ENCODE peak calls at places on chromosomes 5 and 9, in eight cellular contexts. X is prostate gland, V is ovary, R is heart left ventricle, W is transverse colon, T is stomach, Z is GM12878, A is IMR-90. Y is an unnamed sample. For H3K27me3, the result is how much of the 10 kb centered on the place peaks cover.

GRCh38 chr5:76099756-76100155 is 16.6 kb downstream of the SV2C start:
- DNase-seq in T (no peak), R (no peak), X (no peak), A (no peak), V (no peak), W (no peak), Z (no peak), Y (no peak)

GRCh38 chr5:74631088-74631960 is 9.2 kb downstream of the ENC1 start:
- DNase-seq in R (no peak), X (no peak), Z (peak), A (peak), T (no peak), V (no peak), W (no peak), Y (no peak)

GRCh38 chr5:851076-851475 is 290 bp upstream of the ZDHHC11 start:
- DNase-seq in Z (no peak), W (no peak), A (no peak), V (no peak), R (no peak), X (no peak), T (no peak), Y (peak)

GRCh38 chr9:94630833-94631232 is 8.5 kb downstream of the FBP1 start:
- DNase-seq in X (peak), A (no peak), W (no peak), R (no peak), V (no peak), T (peak), Z (no peak), Y (no peak)

GRCh38 chr5:74543162-74543995 is 97.1 kb downstream of the ENC1 start:
- DNase-seq in R (no peak), W (no peak), Z (no peak), T (no peak), V (no peak), A (peak), X (peak), Y (no peak)

GRCh38 chr9:121026260-121026691 is 23.8 kb downstream of the C5 start:
- DNase-seq in A (no peak), T (no peak), V (no peak), W (no peak), R (no peak), X (no peak), Z (no peak), Y (no peak)

GRCh38 chr5:159310492-159310891 is 19.8 kb downstream of the IL12B start:
- DNase-seq in V (no peak), X (peak), W (peak), Z (no peak), T (peak), R (no peak), A (no peak), Y (peak)

GRCh38 chr5:113663879-113664278 is 150.4 kb downstream of the YTHDC2 start:
- DNase-seq in R (peak), X (no peak), Z (no peak), T (peak), W (peak), V (no peak), A (peak), Y (no peak)

GRCh38 chr5:141882594-141883183 is 4.5 kb upstream of the PCDH1 start:
- DNase-seq in V (no peak), Z (no peak), W (peak), A (no peak), R (no peak), X (no peak), T (no peak), Y (no peak)

GRCh38 chr9:101738566-101739183 is at the start of gene GRIN3A:
- DNase-seq in X (peak), V (peak), Z (no peak), T (no peak), A (no peak), R (peak), W (peak), Y (peak)

GRCh38 chr9:35962126-35962906 is 4.4 kb upstream of the OR2S2 start:
- DNase-seq in R (peak), X (no peak), T (no peak), Z (no peak), V (no peak), W (peak), A (peak), Y (no peak)

GRCh38 chr5:5793560-5793959 is 371.1 kb downstream of the ICE1 start:
- DNase-seq in A (no peak), W (no peak), T (no peak), X (no peak), V (no peak), Z (no peak), R (no peak), Y (no peak)

GRCh38 chr5:107455111-107455544 is 215.6 kb downstream of the EFNA5 start:
- DNase-seq in X (no peak), A (peak), T (no peak), R (no peak), Z (no peak), W (no peak), V (no peak), Y (no peak)

GRCh38 chr9:110327735-110328134 is 9.9 kb downstream of the TXNDC8 start:
- DNase-seq in W (no peak), V (no peak), R (no peak), A (no peak), X (no peak), Z (no peak), T (no peak), Y (no peak)

GRCh38 chr5:171419663-171420428 is 399 bp downstream of the FGF18 start:
- DNase-seq in R (no peak), X (no peak), W (peak), T (peak), V (peak), A (peak), Z (no peak), Y (no peak)

GRCh38 chr5:158261669-158262367 is 402.9 kb upstream of the CLINT1 start:
- DNase-seq in X (no peak), T (no peak), V (no peak), R (no peak), W (no peak), Z (no peak), A (no peak), Y (no peak)

GRCh38 chr5:40172721-40173120 is 507.0 kb upstream of the PTGER4 start:
- DNase-seq in V (no peak), T (no peak), A (no peak), X (no peak), R (no peak), W (no peak), Z (no peak), Y (no peak)

GRCh38 chr5:65821966-65822365 is 100.0 kb downstream of the NLN start:
- DNase-seq in T (no peak), A (no peak), V (no peak), R (no peak), W (no peak), Z (no peak), X (no peak), Y (no peak)

GRCh38 chr9:18437315-18438200 is 36.4 kb upstream of the ADAMTSL1 start:
- DNase-seq in W (no peak), A (peak), T (peak), R (peak), X (no peak), Z (no peak), V (peak), Y (no peak)

DNA sequence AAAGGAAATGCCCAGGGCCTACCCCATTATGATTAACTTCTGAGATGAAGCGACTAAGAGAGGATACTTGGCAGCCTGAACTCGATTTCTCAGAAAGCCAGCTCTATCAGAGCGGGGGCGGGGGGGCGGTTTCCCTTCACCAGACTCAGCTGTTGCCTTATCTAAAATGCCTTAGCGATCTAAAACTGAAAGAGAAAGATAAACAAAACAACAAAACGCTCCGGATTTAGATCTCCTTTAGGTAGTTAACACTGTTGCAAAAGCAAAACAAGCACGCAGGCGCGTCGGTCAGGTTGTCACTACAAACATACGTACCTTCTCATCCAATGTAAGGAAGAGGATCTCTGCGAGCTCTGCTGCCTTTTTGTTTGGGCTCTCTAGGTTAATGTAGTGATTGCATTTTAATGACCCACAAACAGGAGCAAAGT is 1.1 kb downstream of the EPB41L4A start:
- DNase-seq in T (peak), X (peak), A (no peak), R (peak), Z (peak), W (peak), V (peak), Y (peak)
- H3K27me3 ChIP-seq in T (under half), X (under half), A (under half), R (under half), Z (under half), W (under half), V (under half), Y (under half)

GRCh38 chr9:97501177-97501971 is at the start of gene TMOD1:
- DNase-seq in Z (no peak), W (peak), A (peak), T (peak), X (peak), R (peak), V (peak), Y (peak)
- TF ChIP-seq CTCF in Z (peak), W (no peak), A (peak), T (no peak), X (no peak), R (peak), V (no peak), Y (no peak)

DNA sequence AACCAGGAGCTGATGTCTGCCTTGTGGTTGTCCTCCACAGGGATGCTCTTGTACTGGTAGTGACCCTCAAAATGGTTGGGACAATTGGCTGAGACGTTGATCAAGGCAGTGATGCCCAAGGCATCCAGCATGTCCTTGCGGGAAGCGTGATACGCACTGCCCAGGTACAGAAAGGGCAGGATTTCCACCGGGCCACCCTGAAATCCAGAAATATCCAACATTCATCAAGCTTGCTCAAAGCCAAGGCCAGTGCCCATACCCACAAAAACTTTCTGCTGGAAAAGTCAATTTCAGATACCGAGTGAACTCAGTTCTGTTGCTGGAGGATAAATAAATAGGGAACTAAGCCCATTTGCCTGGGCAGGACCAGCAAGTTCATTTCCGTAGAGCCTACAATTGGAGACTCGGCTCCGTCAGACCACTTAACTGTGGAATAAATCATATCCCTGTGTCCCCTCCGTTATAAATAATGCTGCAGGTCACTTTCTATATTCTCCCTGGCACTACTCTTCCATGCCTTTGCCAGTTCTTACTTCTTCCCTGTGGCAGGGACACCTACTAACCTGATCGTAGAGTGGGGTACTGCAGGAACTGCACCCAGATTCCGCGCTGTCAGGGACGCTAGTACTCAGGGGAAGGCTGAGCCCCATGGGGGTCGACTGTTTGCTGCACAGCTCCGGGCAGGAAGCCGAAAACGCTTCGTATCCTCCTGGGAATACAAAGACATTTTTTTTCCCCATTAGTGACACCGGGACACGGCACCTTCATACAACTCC is 1.2 kb downstream of the DUSP1 start:
- DNase-seq in Z (no peak), W (peak), V (peak), X (no peak), R (peak), T (no peak), A (peak), Y (peak)
- TF ChIP-seq POLR2A in Z (no peak), W (peak), V (no peak), X (no peak), R (no peak), T (no peak), A (no peak), Y (peak)

GRCh38 chr5:55220433-55221185 is 6.5 kb downstream of the MCIDAS start:
- DNase-seq in A (no peak), R (no peak), T (peak), Z (no peak), V (no peak), X (no peak), W (peak), Y (peak)

GRCh38 chr5:55218966-55219365 is 8.1 kb downstream of the MCIDAS start:
- DNase-seq in R (no peak), A (no peak), Z (no peak), X (peak), T (peak), V (no peak), W (peak), Y (peak)

GRCh38 chr5:55222061-55222818 is 4.9 kb downstream of the MCIDAS start:
- DNase-seq in A (no peak), W (no peak), Z (no peak), V (no peak), X (no peak), R (no peak), T (no peak), Y (no peak)

GRCh38 chr5:55222819-55223124 is 4.3 kb downstream of the MCIDAS start:
- DNase-seq in X (no peak), V (no peak), Z (no peak), R (no peak), T (no peak), A (no peak), W (no peak), Y (no peak)

GRCh38 chr5:55219770-55220169 is 7.3 kb downstream of the MCIDAS start:
- DNase-seq in W (no peak), A (no peak), T (no peak), R (no peak), V (no peak), X (no peak), Z (no peak), Y (no peak)
- H3K27me3 ChIP-seq in W (half or more), A (half or more), T (under half), R (half or more), V (under half), X (under half), Z (under half), Y (under half)

DNA sequence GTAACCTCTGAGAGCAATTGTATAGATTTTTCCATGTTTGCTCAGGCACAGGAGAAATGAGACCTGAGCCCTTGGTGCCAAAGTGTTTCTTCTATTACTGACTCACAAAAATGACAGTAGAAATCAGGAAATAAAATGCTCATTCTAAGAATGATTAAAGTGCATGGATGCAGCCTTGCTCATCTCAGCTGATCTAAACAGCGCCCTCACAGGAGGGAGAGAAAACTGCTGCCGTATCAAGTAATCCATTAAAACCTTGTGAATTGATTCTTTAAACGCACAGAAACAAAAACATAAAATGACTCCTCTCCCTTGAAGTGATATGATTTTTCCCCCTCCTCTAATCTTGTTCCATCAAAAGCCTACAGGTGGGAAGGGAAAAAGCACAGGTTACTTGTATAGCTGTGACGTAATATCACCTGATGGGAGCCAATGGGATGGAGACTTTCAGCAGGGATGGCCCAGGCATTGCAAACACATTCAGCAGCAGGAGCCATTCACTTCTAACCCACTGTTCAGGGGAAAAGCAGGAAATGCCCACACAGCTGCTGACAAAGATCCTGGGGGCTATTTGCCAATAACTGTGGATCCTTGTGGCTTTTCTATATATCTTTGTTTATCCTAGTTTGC is 76.7 kb downstream of the PLCXD3 start:
- DNase-seq in X (no peak), R (no peak), W (no peak), Z (no peak), V (no peak), A (peak), T (no peak), Y (no peak)
- TF ChIP-seq CTCF in X (no peak), R (peak), W (no peak), Z (peak), V (no peak), A (peak), T (no peak), Y (peak)

GRCh38 chr5:100900142-100900795 is 2.8 kb downstream of the ST8SIA4 start:
- DNase-seq in T (peak), W (peak), R (peak), Z (no peak), V (no peak), A (no peak), X (no peak), Y (no peak)
- TF ChIP-seq POLR2A in T (no peak), W (no peak), R (no peak), Z (peak), V (no peak), A (no peak), X (no peak), Y (no peak)

GRCh38 chr5:77960863-77961396 is 184.8 kb upstream of the TBCA start:
- DNase-seq in X (no peak), A (no peak), W (no peak), Z (no peak), R (no peak), V (no peak), T (no peak), Y (no peak)
- H3K27me3 ChIP-seq in X (under half), A (half or more), W (half or more), Z (under half), R (under half), V (under half), T (under half), Y (under half)

GRCh38 chr5:15992918-15993317 is 186.7 kb downstream of the MARCHF11 start:
- DNase-seq in V (no peak), X (no peak), R (no peak), T (no peak), A (peak), W (no peak), Z (no peak), Y (no peak)

GRCh38 chr5:15991586-15991985 is 188.0 kb downstream of the MARCHF11 start:
- DNase-seq in X (no peak), R (no peak), T (no peak), A (no peak), Z (no peak), V (no peak), W (no peak), Y (no peak)

GRCh38 chr5:15993934-15994333 is 185.7 kb downstream of the MARCHF11 start:
- DNase-seq in R (no peak), W (no peak), T (no peak), Z (no peak), V (no peak), A (peak), X (no peak), Y (no peak)

GRCh38 chr5:15993334-15993733 is 186.3 kb downstream of the MARCHF11 start:
- DNase-seq in A (peak), Z (no peak), X (no peak), T (no peak), R (no peak), W (no peak), V (no peak), Y (no peak)

DNA sequence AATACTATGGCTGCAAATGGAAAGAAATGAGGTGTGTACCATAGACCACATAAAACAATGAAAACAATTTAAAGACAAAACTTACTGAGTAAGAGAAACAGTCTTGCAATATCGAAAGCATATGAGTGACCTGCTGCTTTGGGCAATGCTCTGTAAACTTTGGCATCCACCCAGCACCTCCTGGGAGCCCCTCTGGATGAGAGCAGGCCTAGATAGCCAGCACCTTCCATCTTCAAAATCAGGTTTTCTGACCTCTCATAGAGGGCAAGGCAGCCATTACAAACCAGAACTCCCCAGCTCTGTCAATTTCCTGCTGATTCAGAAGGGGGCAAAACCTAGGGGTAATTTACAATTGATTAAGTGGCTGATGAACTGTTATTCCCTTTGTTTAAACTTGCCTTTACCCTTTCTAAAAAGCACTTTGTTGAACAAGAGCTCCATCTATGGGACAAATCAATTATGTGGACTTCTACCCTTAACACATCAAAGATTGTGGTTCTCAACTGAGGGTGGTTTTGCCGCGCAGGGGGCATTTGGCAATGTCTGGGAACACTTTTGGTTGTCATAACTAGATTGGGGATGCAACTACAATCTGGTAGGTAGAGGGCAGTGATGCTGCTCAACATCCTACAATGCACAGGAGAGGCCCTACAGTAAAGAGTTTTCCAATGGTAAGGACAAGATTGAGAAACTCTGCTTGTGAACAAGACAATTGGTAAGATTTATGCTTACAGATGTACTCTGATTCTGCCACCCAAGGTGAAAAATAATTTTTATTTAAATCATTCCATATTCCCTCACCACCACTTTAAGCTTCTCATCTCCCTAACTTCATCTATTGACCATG is 184.2 kb downstream of the MARCHF11 start:
- DNase-seq in X (no peak), W (no peak), T (no peak), V (no peak), A (peak), Z (no peak), R (no peak), Y (no peak)
- TF ChIP-seq CTCF in X (peak), W (peak), T (peak), V (no peak), A (peak), Z (peak), R (peak), Y (no peak)

GRCh38 chr5:118968925-118969375 is 19.4 kb downstream of the DTWD2 start:
- DNase-seq in V (no peak), R (no peak), A (peak), Z (no peak), W (no peak), T (no peak), X (no peak), Y (no peak)

GRCh38 chr5:118968406-118968911 is 19.9 kb downstream of the DTWD2 start:
- DNase-seq in T (no peak), X (no peak), W (no peak), Z (no peak), A (no peak), R (no peak), V (no peak), Y (no peak)

GRCh38 chr5:118965913-118966312 is 22.4 kb downstream of the DTWD2 start:
- DNase-seq in R (no peak), V (no peak), T (no peak), Z (no peak), W (no peak), A (no peak), X (no peak), Y (no peak)

GRCh38 chr5:118963169-118963568 is 25.2 kb downstream of the DTWD2 start:
- DNase-seq in Z (no peak), R (no peak), W (no peak), V (no peak), A (no peak), T (no peak), X (no peak), Y (no peak)

GRCh38 chr5:118967059-118967508 is 21.3 kb downstream of the DTWD2 start:
- DNase-seq in R (no peak), V (no peak), X (no peak), T (no peak), W (no peak), A (no peak), Z (no peak), Y (no peak)
- TF ChIP-seq POLR2A in R (no peak), V (no peak), X (no peak), T (no peak), W (no peak), A (no peak), Z (no peak), Y (no peak)

Y was measured in Peyer's patch.